ENCODE peak calls at places on chromosomes 7 and 10, in eight cellular contexts. P is IMR-90, M is neural progenitor cell, L is lower lobe of right lung, J is choroid plexus epithelial cell, V is NB4, H is ovary, I is kidney. U is an unnamed sample.

GRCh38 chr7:158449266-158449665 is 138.4 kb downstream of the PTPRN2 start:
- DNase-seq in P (no peak), M (no peak), L (no peak), J (no peak), V (no peak), H (no peak), I (no peak), U (no peak)

GRCh38 chr7:136900005-136900404 is 31.6 kb downstream of the CHRM2 start:
- DNase-seq in P (no peak), M (no peak), L (no peak), J (no peak), V (no peak), H (no peak), I (no peak), U (no peak)

GRCh38 chr10:36499696-36500095 is 625.7 kb upstream of the ANKRD30A start:
- DNase-seq in P (peak), M (no peak), L (no peak), J (peak), V (no peak), H (no peak), I (no peak), U (peak)

GRCh38 chr7:31432166-31432565 is 81.7 kb upstream of the ITPRID1 start:
- DNase-seq in P (no peak), M (no peak), L (no peak), J (no peak), V (peak), H (no peak), I (no peak), U (peak)

GRCh38 chr7:155962191-155962967 is 150.1 kb upstream of the SHH start:
- DNase-seq in P (peak), M (no peak), L (no peak), J (peak), V (peak), H (no peak), I (no peak), U (no peak)

GRCh38 chr7:22141355-22141754 is 195.7 kb upstream of the CDCA7L start:
- DNase-seq in P (no peak), M (no peak), L (no peak), J (no peak), V (no peak), H (no peak), I (no peak), U (no peak)

GRCh38 chr7:31065021-31065593 is 13.0 kb downstream of the ADCYAP1R1 start:
- DNase-seq in P (no peak), M (peak), L (no peak), J (no peak), V (peak), H (no peak), I (no peak), U (no peak)

GRCh38 chr7:51430480-51431086 is 114.0 kb upstream of the COBL start:
- DNase-seq in P (peak), M (peak), L (no peak), J (peak), V (peak), H (peak), I (no peak), U (peak)

GRCh38 chr7:66500087-66500486 is 128.6 kb upstream of the KCTD7 start:
- DNase-seq in P (no peak), M (no peak), L (no peak), J (no peak), V (no peak), H (peak), I (no peak), U (no peak)

GRCh38 chr7:95598511-95598910 is 2.2 kb upstream of the PDK4 start:
- DNase-seq in P (no peak), M (no peak), L (no peak), J (no peak), V (no peak), H (no peak), I (no peak), U (peak)

GRCh38 chr10:13349776-13350274 is 1.7 kb upstream of the SEPHS1 start:
- DNase-seq in P (peak), M (peak), L (peak), J (peak), V (peak), H (peak), I (peak), U (peak)

GRCh38 chr7:64574481-64575159 is 11.7 kb upstream of the ZNF680 start:
- DNase-seq in P (peak), M (no peak), L (no peak), J (peak), V (no peak), H (peak), I (no peak), U (peak)

GRCh38 chr7:40306596-40306995 is 171.8 kb downstream of the SUGCT start:
- DNase-seq in P (peak), M (no peak), L (no peak), J (peak), V (no peak), H (no peak), I (no peak), U (peak)

GRCh38 chr7:46352335-46352954 is 431.4 kb upstream of the IGFBP3 start:
- DNase-seq in P (peak), M (peak), L (no peak), J (peak), V (peak), H (no peak), I (no peak), U (peak)

GRCh38 chr10:67280405-67280804 is 354.6 kb downstream of the LRRTM3 start:
- DNase-seq in P (no peak), M (peak), L (no peak), J (no peak), V (no peak), H (no peak), I (no peak), U (no peak)

GRCh38 chr7:92622680-92623079 is 32.5 kb upstream of the FAM133B start:
- DNase-seq in P (no peak), M (no peak), L (no peak), J (no peak), V (no peak), H (no peak), I (no peak), U (no peak)

GRCh38 chr7:23811540-23811939 is 101.5 kb downstream of the STK31 start:
- DNase-seq in P (no peak), M (no peak), L (no peak), J (peak), V (peak), H (no peak), I (no peak), U (no peak)

DNA sequence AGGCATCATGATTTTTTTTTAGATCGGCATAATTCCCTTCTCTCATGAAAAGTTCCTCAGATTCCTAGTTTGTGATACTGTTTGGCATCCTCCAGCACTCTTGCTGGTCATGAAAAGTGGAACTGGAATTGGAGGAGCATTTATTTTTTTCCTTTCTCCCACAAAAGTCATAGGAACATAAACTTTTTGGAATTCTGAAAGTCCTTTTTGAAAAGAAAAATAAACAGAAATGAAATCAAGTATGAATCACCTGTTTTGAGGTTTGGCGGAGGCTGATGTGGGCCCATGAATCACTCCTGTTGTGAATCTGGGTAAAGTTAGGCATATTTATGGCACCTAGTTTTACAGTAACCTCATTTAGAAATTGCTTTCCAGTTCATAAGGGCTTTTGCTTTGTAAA is 17.7 kb downstream of the CACNB2 start:
- DNase-seq in P (peak), M (no peak), L (no peak), J (peak), V (no peak), H (no peak), I (no peak), U (peak)
- H3K4me3 ChIP-seq in P (no peak), M (no peak), L (no peak), J (no peak), V (no peak), H (peak), I (no peak), U (no peak)

GRCh38 chr7:48101880-48102448 is 12.9 kb downstream of the UPP1 start:
- DNase-seq in P (no peak), M (no peak), L (no peak), J (no peak), V (peak), H (no peak), I (no peak), U (no peak)
- TF ChIP-seq CTCF in P (no peak), M (peak), L (peak), J (peak), V (peak), H (no peak), I (no peak), U (peak)

DNA sequence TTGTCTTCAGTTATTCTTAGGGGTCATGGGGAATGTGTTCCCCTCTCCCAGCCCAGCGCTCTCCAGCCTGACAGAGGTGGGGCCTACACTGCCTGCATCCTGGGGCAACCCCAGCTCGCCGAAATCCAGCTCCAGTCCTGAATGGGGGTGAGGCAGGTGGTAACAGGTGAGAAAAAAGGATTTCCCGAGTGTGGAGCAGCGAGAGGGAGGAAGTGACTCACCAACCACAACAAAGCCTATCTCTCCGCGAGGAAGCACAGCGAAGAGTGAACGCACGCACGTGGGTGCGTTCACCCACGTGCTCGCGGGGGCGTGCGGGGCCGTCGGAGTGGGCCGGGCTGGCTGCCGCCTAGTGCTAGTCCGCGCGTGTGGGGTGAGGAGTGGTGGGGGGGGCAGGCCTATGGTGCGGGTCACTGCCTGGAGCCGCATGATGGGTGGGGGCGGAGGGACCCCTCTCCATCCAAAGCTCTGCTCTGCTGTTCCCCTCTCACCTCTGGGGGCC is 855 bp upstream of the PALD1 start:
- DNase-seq in P (peak), M (peak), L (no peak), J (peak), V (peak), H (peak), I (peak), U (no peak)
- H3K4me3 ChIP-seq in P (no peak), M (peak), L (peak), J (no peak), V (peak), H (peak), I (no peak), U (no peak)

DNA sequence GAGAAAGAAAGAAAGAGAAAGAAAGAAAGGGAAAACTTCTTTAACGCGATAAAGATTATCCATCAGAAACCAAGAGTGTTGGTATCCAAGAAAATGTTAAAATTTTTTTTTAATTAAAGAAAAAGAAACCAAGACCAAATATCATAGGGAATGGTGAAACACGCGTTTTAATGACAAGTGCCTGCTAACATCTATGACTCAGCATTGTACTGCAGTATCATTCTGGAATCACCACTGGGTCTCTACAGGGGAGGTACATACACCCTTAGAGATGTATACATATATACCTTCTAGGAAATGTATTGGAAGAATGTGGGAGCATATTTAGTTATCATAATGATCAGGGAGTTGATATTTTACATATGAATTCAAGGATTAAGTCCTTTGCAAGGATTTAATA is 32.1 kb upstream of the PIK3AP1 start:
- DNase-seq in P (no peak), M (no peak), L (no peak), J (no peak), V (peak), H (no peak), I (no peak), U (no peak)
- TF ChIP-seq CTCF in P (no peak), M (no peak), L (no peak), J (no peak), V (no peak), H (no peak), I (no peak), U (no peak)

DNA sequence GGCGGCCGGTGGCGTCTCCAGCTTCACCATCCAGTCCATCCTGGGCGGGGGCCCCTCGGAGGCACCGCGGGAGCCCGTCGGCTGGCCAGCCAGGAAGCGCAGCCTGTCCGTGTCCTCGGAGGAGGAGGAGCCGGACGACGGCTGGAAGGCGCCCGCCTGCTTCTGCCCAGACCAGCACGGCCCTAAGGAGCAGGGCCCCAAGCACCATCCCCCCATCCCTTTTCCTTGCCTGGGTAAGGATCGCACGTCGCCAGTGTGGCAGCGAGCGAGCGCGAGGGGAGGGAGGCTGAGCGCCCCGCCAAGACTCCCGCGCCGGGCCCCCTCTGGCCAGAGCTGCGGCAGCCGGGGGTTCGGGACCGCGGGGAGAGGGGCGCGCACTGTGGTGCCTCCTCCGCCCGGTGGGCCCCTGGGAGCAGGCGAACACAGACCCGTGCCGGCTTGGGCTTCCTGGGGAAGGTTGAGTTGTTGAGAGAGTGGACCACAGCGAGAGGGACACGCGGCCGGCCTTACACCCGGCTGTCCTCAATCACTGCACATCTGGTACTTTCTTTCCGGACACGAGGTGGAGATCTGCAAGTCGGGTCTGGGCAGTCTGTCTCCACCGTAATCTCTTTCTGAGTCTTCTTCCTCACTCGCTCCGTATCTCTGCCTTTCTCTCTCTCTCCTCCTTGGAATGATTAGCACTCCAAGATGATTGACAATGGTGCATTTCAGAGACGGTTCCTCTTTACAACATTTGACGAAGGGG is 652 bp downstream of the HMX2 start:
- DNase-seq in P (no peak), M (peak), L (no peak), J (no peak), V (peak), H (no peak), I (peak), U (no peak)
- H3K4me3 ChIP-seq in P (no peak), M (peak), L (peak), J (no peak), V (no peak), H (no peak), I (no peak), U (no peak)

DNA sequence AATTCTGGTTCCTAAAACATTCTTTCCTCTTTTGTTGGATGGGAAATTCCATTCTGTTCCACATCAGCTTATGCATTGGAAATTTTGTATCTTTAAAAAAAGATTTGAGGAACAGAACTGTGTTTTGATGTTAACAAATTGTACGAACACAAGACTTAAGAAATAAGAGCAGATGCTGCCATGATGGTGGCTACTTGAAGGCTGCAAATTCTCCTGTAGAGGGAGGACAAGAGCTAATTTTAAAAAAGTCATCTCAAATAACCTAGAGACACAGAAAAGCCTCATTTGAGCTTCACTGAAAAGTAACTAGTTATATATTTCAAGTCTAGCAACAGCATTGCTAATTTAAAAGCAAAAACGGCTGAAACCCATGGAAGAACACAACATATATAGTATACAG is 29.8 kb downstream of the NDUFB2 start:
- DNase-seq in P (peak), M (peak), L (no peak), J (peak), V (peak), H (no peak), I (no peak), U (peak)
- TF ChIP-seq CTCF in P (peak), M (peak), L (no peak), J (peak), V (peak), H (no peak), I (no peak), U (peak)

GRCh38 chr10:88949912-88950664 is 2.5 kb downstream of the ACTA2 start:
- DNase-seq in P (no peak), M (no peak), L (no peak), J (no peak), V (peak), H (no peak), I (no peak), U (no peak)
- H3K4me3 ChIP-seq in P (peak), M (no peak), L (peak), J (no peak), V (no peak), H (peak), I (peak), U (peak)

GRCh38 chr7:87209295-87209924 is 10.1 kb downstream of the TMEM243 start:
- DNase-seq in P (no peak), M (no peak), L (no peak), J (no peak), V (no peak), H (no peak), I (no peak), U (no peak)
- TF ChIP-seq CTCF in P (no peak), M (no peak), L (no peak), J (no peak), V (no peak), H (no peak), I (no peak), U (no peak)

DNA sequence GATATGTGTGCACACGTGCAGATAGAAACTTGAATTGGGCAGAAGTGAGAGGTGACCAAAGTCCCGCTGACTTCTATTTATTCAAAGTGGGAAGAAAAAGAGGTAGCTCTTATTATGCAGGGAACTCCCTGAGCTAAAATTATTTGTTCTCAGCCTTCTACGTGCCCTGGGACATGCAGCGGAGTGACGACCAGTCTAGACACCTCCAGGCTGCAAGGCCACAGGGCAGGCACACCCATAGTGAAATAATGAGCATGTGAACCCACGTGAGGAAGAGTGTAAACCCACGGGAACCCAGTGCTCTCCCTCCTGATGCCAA is 107.3 kb upstream of the INHBA start:
- DNase-seq in P (no peak), M (no peak), L (peak), J (no peak), V (no peak), H (no peak), I (no peak), U (no peak)
- H3K4me3 ChIP-seq in P (no peak), M (no peak), L (no peak), J (no peak), V (no peak), H (no peak), I (no peak), U (no peak)

DNA sequence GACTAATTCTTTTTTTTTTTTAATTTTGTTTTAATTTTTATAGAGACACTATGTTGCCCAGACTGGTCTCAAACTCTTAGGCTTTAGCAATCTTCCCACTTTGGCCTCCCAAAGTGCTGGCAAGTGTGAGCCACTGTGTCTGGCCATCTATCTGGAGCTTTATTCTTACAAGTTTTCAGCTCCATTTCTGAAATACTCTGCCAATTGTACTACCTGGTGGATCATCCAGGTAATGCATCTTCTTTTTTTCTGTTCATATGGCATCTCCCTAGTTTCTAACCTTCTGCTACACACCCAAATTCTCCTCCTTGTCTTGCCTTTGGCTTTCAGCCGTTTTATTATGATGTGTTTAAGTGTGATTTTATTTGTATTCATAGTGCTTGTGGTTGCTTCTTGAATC is 40.2 kb downstream of the ZNF365 start:
- DNase-seq in P (no peak), M (no peak), L (no peak), J (peak), V (no peak), H (no peak), I (no peak), U (no peak)
- TF ChIP-seq CTCF in P (no peak), M (peak), L (no peak), J (no peak), V (no peak), H (no peak), I (no peak), U (peak)